ENCODE peak calls at places on chromosome 20, in four cellular contexts. One of them, this sample, is unnamed.

GRCh38 chr20:26208296-26209091 is 511.8 kb upstream of the ZNF337 start:
- DNase-seq in Peyer's patch: no peak
- DNase-seq in stomach: no peak
- DNase-seq in prostate gland: no peak
- DNase-seq in this sample: no peak

GRCh38 chr20:44068780-44069191 is 118.2 kb downstream of the JPH2 start:
- DNase-seq in Peyer's patch: no peak
- DNase-seq in stomach: peak; percentile 26
- DNase-seq in prostate gland: no peak
- DNase-seq in this sample: peak; percentile 76

GRCh38 chr20:45432294-45432693 is 16.4 kb downstream of the PIGT start:
- DNase-seq in stomach: no peak
- DNase-seq in Peyer's patch: no peak
- DNase-seq in prostate gland: no peak
- DNase-seq in this sample: no peak

GRCh38 chr20:47365023-47365764 is 8.7 kb upstream of the ZMYND8 start:
- DNase-seq in stomach: no peak
- DNase-seq in Peyer's patch: no peak
- DNase-seq in prostate gland: no peak
- DNase-seq in this sample: no peak

GRCh38 chr20:49593441-49594142 is 25.7 kb upstream of the PTGIS start:
- DNase-seq in Peyer's patch: no peak
- DNase-seq in stomach: no peak
- DNase-seq in prostate gland: no peak
- DNase-seq in this sample: no peak

GRCh38 chr20:17910828-17911294 is 57.7 kb downstream of the SNX5 start:
- DNase-seq in Peyer's patch: no peak
- DNase-seq in prostate gland: no peak
- DNase-seq in stomach: no peak
- DNase-seq in this sample: no peak

GRCh38 chr20:45945678-45946148 is 11.2 kb downstream of the PCIF1 start:
- DNase-seq in prostate gland: no peak
- DNase-seq in Peyer's patch: no peak
- DNase-seq in stomach: no peak
- DNase-seq in this sample: no peak

GRCh38 chr20:24164360-24164759 is 175.8 kb upstream of the GGTLC1 start:
- DNase-seq in stomach: no peak
- DNase-seq in Peyer's patch: no peak
- DNase-seq in prostate gland: no peak
- DNase-seq in this sample: no peak

GRCh38 chr20:61901421-61902212 is 164.1 kb downstream of the TAF4 start:
- DNase-seq in Peyer's patch: no peak
- DNase-seq in stomach: no peak
- DNase-seq in prostate gland: no peak
- DNase-seq in this sample: no peak

GRCh38 chr20:43658068-43658722 is 8.7 kb upstream of the MYBL2 start:
- DNase-seq in stomach: no peak
- DNase-seq in prostate gland: no peak
- DNase-seq in Peyer's patch: no peak
- DNase-seq in this sample: no peak

GRCh38 chr20:45833883-45834796 is 541 bp downstream of the SNX21 start:
- DNase-seq in prostate gland: peak; percentile 73
- DNase-seq in Peyer's patch: peak; percentile 79
- DNase-seq in stomach: peak; percentile 69
- DNase-seq in this sample: peak; percentile 86

GRCh38 chr20:46348972-46349741 is 40.9 kb upstream of the CDH22 start:
- DNase-seq in Peyer's patch: peak; percentile 64
- DNase-seq in stomach: peak; percentile 69
- DNase-seq in prostate gland: peak; percentile 57
- DNase-seq in this sample: no peak

GRCh38 chr20:6051505-6051904 is 2.4 kb downstream of the LRRN4 start:
- DNase-seq in stomach: no peak
- DNase-seq in Peyer's patch: no peak
- DNase-seq in prostate gland: no peak
- DNase-seq in this sample: no peak

GRCh38 chr20:33791959-33792597 is 19.1 kb upstream of the CHMP4B start:
- DNase-seq in prostate gland: no peak
- DNase-seq in Peyer's patch: peak; percentile 66
- DNase-seq in stomach: peak; percentile 51
- DNase-seq in this sample: no peak

GRCh38 chr20:24831232-24831631 is 117.8 kb upstream of the CST7 start:
- DNase-seq in Peyer's patch: no peak
- DNase-seq in prostate gland: no peak
- DNase-seq in stomach: no peak
- DNase-seq in this sample: no peak

GRCh38 chr20:53032021-53033001 is 60.2 kb downstream of the TSHZ2 start:
- DNase-seq in Peyer's patch: no peak
- DNase-seq in prostate gland: no peak
- DNase-seq in stomach: no peak
- DNase-seq in this sample: no peak

GRCh38 chr20:41135187-41135887 is 2.0 kb upstream of the PLCG1 start:
- DNase-seq in prostate gland: peak; percentile 35
- DNase-seq in stomach: peak; percentile 61
- DNase-seq in Peyer's patch: peak; percentile 63
- DNase-seq in this sample: no peak

GRCh38 chr20:6768228-6769185 is 1.0 kb downstream of the BMP2 start:
- DNase-seq in prostate gland: peak; percentile 9
- DNase-seq in Peyer's patch: peak; percentile 68
- DNase-seq in stomach: peak; percentile 32
- DNase-seq in this sample: no peak

GRCh38 chr20:1617055-1617454 is 2.8 kb downstream of the SIRPB1 start:
- DNase-seq in prostate gland: no peak
- DNase-seq in Peyer's patch: no peak
- DNase-seq in stomach: no peak
- DNase-seq in this sample: no peak

GRCh38 chr20:58131581-58132142 is 96.8 kb downstream of the ANKRD60 start:
- DNase-seq in prostate gland: no peak
- DNase-seq in stomach: no peak
- DNase-seq in Peyer's patch: no peak
- DNase-seq in this sample: peak; percentile 62

GRCh38 chr20:50012282-50013263 is 29.8 kb downstream of the SNAI1 start:
- DNase-seq in Peyer's patch: no peak
- DNase-seq in prostate gland: no peak
- DNase-seq in stomach: no peak
- DNase-seq in this sample: no peak

GRCh38 chr20:46562373-46563169 is 12.1 kb upstream of the OCSTAMP start:
- DNase-seq in stomach: peak; percentile 76
- DNase-seq in prostate gland: peak; percentile 65
- DNase-seq in Peyer's patch: peak; percentile 58
- DNase-seq in this sample: peak; percentile 89

GRCh38 chr20:58630063-58630462 is 21.0 kb upstream of the STX16 start:
- DNase-seq in Peyer's patch: no peak
- DNase-seq in prostate gland: no peak
- DNase-seq in stomach: no peak
- DNase-seq in this sample: no peak

DNA sequence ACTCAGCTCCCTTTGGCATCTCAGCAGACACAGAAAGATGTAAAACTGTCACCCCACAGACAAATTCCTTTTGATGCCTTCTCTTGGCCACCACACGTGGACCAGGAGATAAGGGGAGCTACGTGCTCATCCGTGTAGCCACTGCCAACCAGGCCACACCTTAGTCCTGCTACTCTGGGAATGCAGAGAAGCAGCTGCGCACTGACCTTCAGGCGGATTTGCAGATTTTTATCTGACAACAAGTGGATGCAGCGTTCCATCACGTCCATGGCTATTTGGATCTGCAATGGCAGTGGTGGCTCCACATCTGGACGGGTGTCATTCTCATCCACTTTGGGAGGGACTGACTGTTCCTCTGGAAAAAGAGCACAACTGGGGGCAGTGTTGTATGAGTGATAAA is 30.8 kb downstream of the TTI1 start:
- DNase-seq in Peyer's patch: no peak
- DNase-seq in stomach: no peak
- DNase-seq in prostate gland: no peak
- DNase-seq in this sample: no peak
- H3K36me3 ChIP-seq in Peyer's patch: peaks cover 59% of the 10 kb centered on the region
- H3K36me3 ChIP-seq in stomach: peaks cover 43% of the 10 kb centered on the region
- H3K36me3 ChIP-seq in prostate gland: peaks cover 8% of the 10 kb centered on the region
- H3K36me3 ChIP-seq in this sample: peaks cover 74% of the 10 kb centered on the region

DNA sequence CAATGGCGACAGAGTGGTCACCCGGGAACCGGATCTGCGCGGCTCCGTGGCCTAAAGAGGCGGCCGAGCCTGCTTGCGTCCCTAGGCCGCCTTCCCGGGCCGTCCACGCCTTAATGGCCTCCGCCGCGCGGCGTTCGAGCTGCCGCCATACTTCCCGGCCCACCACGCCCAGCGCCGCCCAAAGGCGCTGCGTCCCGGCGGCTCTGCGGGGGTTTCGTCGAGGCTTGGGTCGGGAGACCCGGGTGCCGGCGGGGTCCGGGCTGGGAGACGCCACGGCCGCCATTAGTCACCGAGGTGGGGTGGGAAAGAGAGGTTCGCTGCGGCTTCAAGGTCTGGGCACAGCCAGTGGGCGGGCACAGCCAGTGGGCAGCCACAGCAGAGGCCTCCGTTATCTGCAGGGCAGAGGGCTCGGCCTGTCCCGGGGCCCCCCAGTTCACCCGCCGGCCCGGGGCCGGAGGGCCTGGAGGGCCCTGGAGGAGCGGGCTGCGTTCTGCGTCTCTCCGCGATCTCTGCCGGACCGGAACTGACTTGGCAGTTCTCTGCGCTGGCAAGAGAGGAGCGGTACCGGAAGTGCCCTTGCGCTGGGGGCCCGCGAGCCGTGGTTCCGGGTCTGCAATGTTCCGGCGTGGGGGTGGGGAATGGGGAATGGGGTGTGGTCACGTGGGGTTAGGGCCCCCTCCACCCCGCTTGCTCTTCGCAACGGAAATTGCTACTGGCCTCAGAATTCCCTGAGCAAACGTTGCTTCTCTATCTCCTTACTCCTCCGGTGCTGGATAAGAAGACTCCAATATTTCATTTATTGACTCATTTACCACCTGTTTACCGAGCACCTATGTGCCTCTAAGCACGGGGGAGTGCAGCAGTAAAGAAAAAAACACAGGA is 82.3 kb downstream of the CNBD2 start:
- DNase-seq in Peyer's patch: peak; percentile 96
- DNase-seq in prostate gland: peak; percentile 86
- DNase-seq in stomach: peak; percentile 93
- DNase-seq in this sample: peak; percentile 97
- TF ChIP-seq POLR2A in Peyer's patch: peak; percentile 99
- TF ChIP-seq POLR2A in prostate gland: peak; percentile 95
- TF ChIP-seq POLR2A in stomach: no peak
- TF ChIP-seq POLR2A in this sample: peak; percentile 96

GRCh38 chr20:35542990-35543389 is 1.1 kb downstream of the ERGIC3 start:
- DNase-seq in prostate gland: no peak
- DNase-seq in stomach: no peak
- DNase-seq in Peyer's patch: no peak
- DNase-seq in this sample: no peak
- H3K4me3 ChIP-seq in prostate gland: no peak overlapping the region
- H3K4me3 ChIP-seq in stomach: no peak overlapping the region
- H3K4me3 ChIP-seq in Peyer's patch: no peak overlapping the region
- H3K4me3 ChIP-seq in this sample: no peak overlapping the region

GRCh38 chr20:35000922-35001595 is 45.4 kb downstream of the MYH7B start:
- DNase-seq in stomach: no peak
- DNase-seq in prostate gland: no peak
- DNase-seq in Peyer's patch: no peak
- DNase-seq in this sample: no peak
- H3K36me3 ChIP-seq in stomach: peaks cover 81% of the 10 kb centered on the region
- H3K36me3 ChIP-seq in prostate gland: peaks cover 54% of the 10 kb centered on the region
- H3K36me3 ChIP-seq in Peyer's patch: peaks cover 85% of the 10 kb centered on the region
- H3K36me3 ChIP-seq in this sample: peaks cover 90% of the 10 kb centered on the region

GRCh38 chr20:2709205-2709981 is 16.8 kb downstream of the EBF4 start:
- DNase-seq in stomach: no peak
- DNase-seq in Peyer's patch: no peak
- DNase-seq in prostate gland: no peak
- DNase-seq in this sample: peak; percentile 59
- TF ChIP-seq POLR2A in stomach: no peak
- TF ChIP-seq POLR2A in Peyer's patch: no peak
- TF ChIP-seq POLR2A in prostate gland: no peak
- TF ChIP-seq POLR2A in this sample: no peak

GRCh38 chr20:12965212-12965879 is 43.4 kb upstream of the SPTLC3 start:
- DNase-seq in Peyer's patch: no peak
- DNase-seq in prostate gland: no peak
- DNase-seq in stomach: no peak
- DNase-seq in this sample: no peak

GRCh38 chr20:12965880-12966270 is 42.9 kb upstream of the SPTLC3 start:
- DNase-seq in prostate gland: no peak
- DNase-seq in Peyer's patch: no peak
- DNase-seq in stomach: no peak
- DNase-seq in this sample: no peak

GRCh38 chr20:12961725-12962124 is 47.0 kb upstream of the SPTLC3 start:
- DNase-seq in stomach: no peak
- DNase-seq in prostate gland: no peak
- DNase-seq in Peyer's patch: no peak
- DNase-seq in this sample: no peak

GRCh38 chr20:12966468-12967085 is 42.2 kb upstream of the SPTLC3 start:
- DNase-seq in stomach: no peak
- DNase-seq in Peyer's patch: no peak
- DNase-seq in prostate gland: no peak
- DNase-seq in this sample: no peak

DNA sequence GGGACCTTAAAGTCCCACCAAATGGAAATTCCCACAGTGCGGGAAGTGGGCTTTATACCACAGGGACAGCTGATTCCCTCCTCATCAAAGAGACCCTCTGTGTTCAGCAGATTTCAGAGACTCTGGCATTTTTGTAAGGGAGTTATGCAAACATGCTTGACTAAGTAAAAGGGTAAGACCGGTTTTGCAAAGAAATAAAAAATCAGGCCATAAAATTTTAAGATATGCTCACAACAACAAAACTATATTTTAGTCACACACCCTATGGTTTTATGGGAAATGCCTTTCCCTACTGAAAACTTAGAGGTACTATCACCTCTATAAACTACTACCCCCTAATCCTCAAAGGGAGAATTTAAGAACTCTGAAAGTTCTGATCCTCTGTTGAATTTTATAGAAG is 45.3 kb upstream of the SPTLC3 start:
- DNase-seq in prostate gland: no peak
- DNase-seq in Peyer's patch: no peak
- DNase-seq in stomach: no peak
- DNase-seq in this sample: no peak
- H3K4me3 ChIP-seq in prostate gland: no peak overlapping the region
- H3K4me3 ChIP-seq in Peyer's patch: no peak overlapping the region
- H3K4me3 ChIP-seq in stomach: no peak overlapping the region
- H3K4me3 ChIP-seq in this sample: no peak overlapping the region

DNA sequence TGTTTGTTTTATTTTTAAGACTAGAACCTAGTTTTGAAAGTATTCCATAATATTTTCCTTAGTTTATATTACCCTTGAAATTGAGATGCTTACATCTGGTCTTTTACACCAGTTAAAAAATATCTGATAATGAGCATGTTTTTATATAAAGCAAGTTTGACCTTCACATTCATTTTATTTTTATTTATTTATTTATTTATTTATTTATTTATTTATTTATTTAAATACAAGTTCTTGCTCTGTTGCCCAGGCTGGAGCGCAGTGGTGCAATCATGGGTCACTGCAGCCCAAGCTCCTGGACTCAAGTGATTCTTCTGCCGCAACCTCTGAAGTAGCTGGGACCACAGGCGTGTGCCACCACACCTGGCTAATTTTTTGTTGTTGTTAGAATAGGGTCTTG is 52.8 kb upstream of the ADIG start:
- DNase-seq in Peyer's patch: no peak
- DNase-seq in prostate gland: no peak
- DNase-seq in stomach: no peak
- DNase-seq in this sample: no peak
- H3K36me3 ChIP-seq in Peyer's patch: peaks cover 92% of the 10 kb centered on the region
- H3K36me3 ChIP-seq in prostate gland: no peaks in the 10 kb centered on the region
- H3K36me3 ChIP-seq in stomach: peaks cover 13% of the 10 kb centered on the region
- H3K36me3 ChIP-seq in this sample: peaks cover 71% of the 10 kb centered on the region

This sample was measured in suprapubic skin.